ENCODE peak calls at places on chromosomes 13 and 19, in five cellular contexts. U is activated naive CD8-positive, alpha-beta T cell treated with anti-CD3 and anti-CD28 coated beads, Interleukin-2, amount 50 U/mL, for 24 hours; C is T-cell; L is cardiac muscle cell; J is left ventricle myocardium superior. E is an unnamed sample.
A peak's percentile ranks its signal among the peaks of the same experiment; 100 is the strongest.

GRCh38 chr13:113848431-113849260 is 15.2 kb downstream of the GAS6 start:
- DNase-seq in U (no peak), C (no peak), L (no peak), J (no peak), E (no peak)

GRCh38 chr19:45591004-45591637 is 6.5 kb upstream of the OPA3 start:
- DNase-seq in U (peak; percentile 53), C (no peak), L (peak; percentile 76), J (peak; percentile 63), E (no peak)

GRCh38 chr19:1315470-1316166 is 29.9 kb downstream of the EFNA2 start:
- DNase-seq in U (peak; percentile 51), C (no peak), L (peak; percentile 67), J (peak; percentile 76), E (no peak)

GRCh38 chr13:99982021-99982740 is 597 bp downstream of the ZIC2 start:
- DNase-seq in U (no peak), C (no peak), L (peak; percentile 62), J (no peak), E (no peak)

GRCh38 chr19:41876847-41877489 is at the start of gene CD79A:
- DNase-seq in U (peak; percentile 70), C (no peak), L (no peak), J (peak; percentile 11), E (no peak)

GRCh38 chr19:40542197-40542859 is 34.3 kb upstream of the SHKBP1 start:
- DNase-seq in U (no peak), C (no peak), L (no peak), J (peak; percentile 90), E (no peak)

GRCh38 chr19:49390978-49391304 is 2.9 kb downstream of the KASH5 start:
- DNase-seq in U (no peak), C (no peak), L (no peak), J (no peak), E (no peak)

GRCh38 chr19:55494172-55494761 is 6.0 kb downstream of the SSC5D start:
- DNase-seq in U (no peak), C (no peak), L (no peak), J (peak; percentile 76), E (no peak)

E was measured in breast epithelium.